ENCODE peak calls at places on chromosomes 2 and 18, in seven cellular contexts. One of them, this sample, is unnamed.

GRCh38 chr2:168091986-168092385 is 155.4 kb downstream of the STK39 start:
- DNase-seq in G401: peak; percentile 57
- DNase-seq in NCI-H1694: no peak
- DNase-seq in Daoy: no peak
- DNase-seq in activated T-cell treated with anti-CD3 and anti-CD28 coated beads for 1 hour: no peak
- DNase-seq in NCI-H510A: no peak
- DNase-seq in activated CD4-positive, alpha-beta T cell treated with anti-CD3 and anti-CD28 coated beads, Interleukin-2, amount 50 U/mL, for 1 hour: no peak
- DNase-seq in this sample: no peak

GRCh38 chr2:201858781-201859180 is 52.4 kb downstream of the CDK15 start:
- DNase-seq in NCI-H1694: no peak
- DNase-seq in Daoy: peak; percentile 84
- DNase-seq in NCI-H510A: peak; percentile 31
- DNase-seq in G401: peak; percentile 25
- DNase-seq in activated CD4-positive, alpha-beta T cell treated with anti-CD3 and anti-CD28 coated beads, Interleukin-2, amount 50 U/mL, for 1 hour: no peak
- DNase-seq in activated T-cell treated with anti-CD3 and anti-CD28 coated beads for 1 hour: no peak
- DNase-seq in this sample: no peak

GRCh38 chr2:197707316-197708213 is 2.4 kb downstream of the MARS2 start:
- DNase-seq in NCI-H510A: no peak
- DNase-seq in Daoy: peak; percentile 31
- DNase-seq in NCI-H1694: peak; percentile 32
- DNase-seq in G401: peak; percentile 73
- DNase-seq in activated T-cell treated with anti-CD3 and anti-CD28 coated beads for 1 hour: no peak
- DNase-seq in activated CD4-positive, alpha-beta T cell treated with anti-CD3 and anti-CD28 coated beads, Interleukin-2, amount 50 U/mL, for 1 hour: no peak
- DNase-seq in this sample: peak; percentile 28

GRCh38 chr2:95049088-95049955 is 23.8 kb downstream of the MAL start:
- DNase-seq in NCI-H510A: no peak
- DNase-seq in activated T-cell treated with anti-CD3 and anti-CD28 coated beads for 1 hour: no peak
- DNase-seq in Daoy: no peak
- DNase-seq in activated CD4-positive, alpha-beta T cell treated with anti-CD3 and anti-CD28 coated beads, Interleukin-2, amount 50 U/mL, for 1 hour: no peak
- DNase-seq in NCI-H1694: no peak
- DNase-seq in G401: no peak
- DNase-seq in this sample: peak; percentile 56

GRCh38 chr2:39657538-39657937 is 8.2 kb upstream of the TMEM178A start:
- DNase-seq in NCI-H510A: no peak
- DNase-seq in activated CD4-positive, alpha-beta T cell treated with anti-CD3 and anti-CD28 coated beads, Interleukin-2, amount 50 U/mL, for 1 hour: no peak
- DNase-seq in activated T-cell treated with anti-CD3 and anti-CD28 coated beads for 1 hour: no peak
- DNase-seq in G401: peak; percentile 90
- DNase-seq in NCI-H1694: no peak
- DNase-seq in Daoy: no peak
- DNase-seq in this sample: no peak

GRCh38 chr18:12255626-12256026 is 1.5 kb downstream of the CIDEA start:
- DNase-seq in G401: no peak
- DNase-seq in activated CD4-positive, alpha-beta T cell treated with anti-CD3 and anti-CD28 coated beads, Interleukin-2, amount 50 U/mL, for 1 hour: no peak
- DNase-seq in activated T-cell treated with anti-CD3 and anti-CD28 coated beads for 1 hour: no peak
- DNase-seq in NCI-H1694: no peak
- DNase-seq in NCI-H510A: no peak
- DNase-seq in Daoy: peak; percentile 39
- DNase-seq in this sample: peak; percentile 9

GRCh38 chr18:41170346-41170745 is 784.7 kb upstream of the PIK3C3 start:
- DNase-seq in NCI-H1694: no peak
- DNase-seq in activated T-cell treated with anti-CD3 and anti-CD28 coated beads for 1 hour: no peak
- DNase-seq in activated CD4-positive, alpha-beta T cell treated with anti-CD3 and anti-CD28 coated beads, Interleukin-2, amount 50 U/mL, for 1 hour: no peak
- DNase-seq in G401: no peak
- DNase-seq in Daoy: no peak
- DNase-seq in NCI-H510A: no peak
- DNase-seq in this sample: no peak

GRCh38 chr2:225040862-225041209 is 1.4 kb downstream of the DOCK10 start:
- DNase-seq in NCI-H510A: no peak
- DNase-seq in NCI-H1694: no peak
- DNase-seq in activated CD4-positive, alpha-beta T cell treated with anti-CD3 and anti-CD28 coated beads, Interleukin-2, amount 50 U/mL, for 1 hour: peak; percentile 22
- DNase-seq in Daoy: peak; percentile 33
- DNase-seq in G401: peak; percentile 13
- DNase-seq in activated T-cell treated with anti-CD3 and anti-CD28 coated beads for 1 hour: no peak
- DNase-seq in this sample: no peak

GRCh38 chr2:164719996-164720941 is 99.0 kb upstream of the GRB14 start:
- DNase-seq in activated T-cell treated with anti-CD3 and anti-CD28 coated beads for 1 hour: no peak
- DNase-seq in NCI-H510A: no peak
- DNase-seq in NCI-H1694: no peak
- DNase-seq in G401: no peak
- DNase-seq in Daoy: no peak
- DNase-seq in activated CD4-positive, alpha-beta T cell treated with anti-CD3 and anti-CD28 coated beads, Interleukin-2, amount 50 U/mL, for 1 hour: no peak
- DNase-seq in this sample: no peak

GRCh38 chr2:183812091-183812490 is 687.8 kb downstream of the NUP35 start:
- DNase-seq in G401: no peak
- DNase-seq in NCI-H510A: no peak
- DNase-seq in activated T-cell treated with anti-CD3 and anti-CD28 coated beads for 1 hour: no peak
- DNase-seq in activated CD4-positive, alpha-beta T cell treated with anti-CD3 and anti-CD28 coated beads, Interleukin-2, amount 50 U/mL, for 1 hour: no peak
- DNase-seq in NCI-H1694: no peak
- DNase-seq in Daoy: no peak
- DNase-seq in this sample: no peak

GRCh38 chr2:189285962-189286648 is 106.5 kb upstream of the COL5A2 start:
- DNase-seq in G401: no peak
- DNase-seq in NCI-H510A: no peak
- DNase-seq in NCI-H1694: no peak
- DNase-seq in Daoy: peak; percentile 66
- DNase-seq in activated T-cell treated with anti-CD3 and anti-CD28 coated beads for 1 hour: no peak
- DNase-seq in activated CD4-positive, alpha-beta T cell treated with anti-CD3 and anti-CD28 coated beads, Interleukin-2, amount 50 U/mL, for 1 hour: no peak
- DNase-seq in this sample: peak; percentile 9

GRCh38 chr2:190069936-190070696 is 7.6 kb upstream of the MSTN start:
- DNase-seq in G401: peak; percentile 54
- DNase-seq in activated T-cell treated with anti-CD3 and anti-CD28 coated beads for 1 hour: no peak
- DNase-seq in activated CD4-positive, alpha-beta T cell treated with anti-CD3 and anti-CD28 coated beads, Interleukin-2, amount 50 U/mL, for 1 hour: peak; percentile 4
- DNase-seq in NCI-H510A: peak; percentile 6
- DNase-seq in NCI-H1694: peak; percentile 81
- DNase-seq in Daoy: peak; percentile 41
- DNase-seq in this sample: peak; percentile 50

GRCh38 chr2:64220906-64221659 is 76.9 kb upstream of the PELI1 start:
- DNase-seq in Daoy: no peak
- DNase-seq in activated T-cell treated with anti-CD3 and anti-CD28 coated beads for 1 hour: no peak
- DNase-seq in G401: peak; percentile 59
- DNase-seq in activated CD4-positive, alpha-beta T cell treated with anti-CD3 and anti-CD28 coated beads, Interleukin-2, amount 50 U/mL, for 1 hour: no peak
- DNase-seq in NCI-H1694: no peak
- DNase-seq in NCI-H510A: no peak
- DNase-seq in this sample: no peak

GRCh38 chr2:42978175-42978886 is 185.9 kb upstream of the HAAO start:
- DNase-seq in activated CD4-positive, alpha-beta T cell treated with anti-CD3 and anti-CD28 coated beads, Interleukin-2, amount 50 U/mL, for 1 hour: no peak
- DNase-seq in NCI-H1694: no peak
- DNase-seq in Daoy: no peak
- DNase-seq in activated T-cell treated with anti-CD3 and anti-CD28 coated beads for 1 hour: no peak
- DNase-seq in G401: no peak
- DNase-seq in NCI-H510A: no peak
- DNase-seq in this sample: no peak

GRCh38 chr2:109112-109809 is 63.0 kb upstream of the FAM110C start:
- DNase-seq in activated T-cell treated with anti-CD3 and anti-CD28 coated beads for 1 hour: no peak
- DNase-seq in NCI-H1694: no peak
- DNase-seq in G401: no peak
- DNase-seq in activated CD4-positive, alpha-beta T cell treated with anti-CD3 and anti-CD28 coated beads, Interleukin-2, amount 50 U/mL, for 1 hour: no peak
- DNase-seq in NCI-H510A: no peak
- DNase-seq in Daoy: no peak
- DNase-seq in this sample: no peak

GRCh38 chr2:159971365-159972122 is 90.9 kb downstream of the PLA2R1 start:
- DNase-seq in G401: peak; percentile 29
- DNase-seq in activated T-cell treated with anti-CD3 and anti-CD28 coated beads for 1 hour: no peak
- DNase-seq in activated CD4-positive, alpha-beta T cell treated with anti-CD3 and anti-CD28 coated beads, Interleukin-2, amount 50 U/mL, for 1 hour: no peak
- DNase-seq in NCI-H1694: no peak
- DNase-seq in NCI-H510A: no peak
- DNase-seq in Daoy: no peak
- DNase-seq in this sample: no peak

GRCh38 chr2:191333911-191334357 is 88.7 kb downstream of the MYO1B start:
- DNase-seq in Daoy: peak; percentile 66
- DNase-seq in NCI-H1694: no peak
- DNase-seq in NCI-H510A: no peak
- DNase-seq in activated T-cell treated with anti-CD3 and anti-CD28 coated beads for 1 hour: no peak
- DNase-seq in activated CD4-positive, alpha-beta T cell treated with anti-CD3 and anti-CD28 coated beads, Interleukin-2, amount 50 U/mL, for 1 hour: no peak
- DNase-seq in G401: no peak
- DNase-seq in this sample: no peak

GRCh38 chr2:166375736-166376487 is at the start of gene SCN9A:
- DNase-seq in NCI-H1694: peak; percentile 85
- DNase-seq in activated CD4-positive, alpha-beta T cell treated with anti-CD3 and anti-CD28 coated beads, Interleukin-2, amount 50 U/mL, for 1 hour: no peak
- DNase-seq in NCI-H510A: peak; percentile 80
- DNase-seq in G401: no peak
- DNase-seq in activated T-cell treated with anti-CD3 and anti-CD28 coated beads for 1 hour: no peak
- DNase-seq in Daoy: peak; percentile 77
- DNase-seq in this sample: peak; percentile 83

GRCh38 chr2:156883828-156884615 is 373.5 kb upstream of the GALNT5 start:
- DNase-seq in activated T-cell treated with anti-CD3 and anti-CD28 coated beads for 1 hour: no peak
- DNase-seq in Daoy: no peak
- DNase-seq in G401: no peak
- DNase-seq in NCI-H1694: no peak
- DNase-seq in activated CD4-positive, alpha-beta T cell treated with anti-CD3 and anti-CD28 coated beads, Interleukin-2, amount 50 U/mL, for 1 hour: no peak
- DNase-seq in NCI-H510A: no peak
- DNase-seq in this sample: peak; percentile 34

GRCh38 chr2:211371465-211371864 is 815.1 kb downstream of the CPS1 start:
- DNase-seq in NCI-H510A: no peak
- DNase-seq in Daoy: no peak
- DNase-seq in activated T-cell treated with anti-CD3 and anti-CD28 coated beads for 1 hour: no peak
- DNase-seq in G401: no peak
- DNase-seq in activated CD4-positive, alpha-beta T cell treated with anti-CD3 and anti-CD28 coated beads, Interleukin-2, amount 50 U/mL, for 1 hour: no peak
- DNase-seq in NCI-H1694: no peak
- DNase-seq in this sample: no peak

GRCh38 chr2:240238786-240239185 is 98.3 kb upstream of the OTOS start:
- DNase-seq in G401: no peak
- DNase-seq in NCI-H510A: no peak
- DNase-seq in activated CD4-positive, alpha-beta T cell treated with anti-CD3 and anti-CD28 coated beads, Interleukin-2, amount 50 U/mL, for 1 hour: no peak
- DNase-seq in Daoy: no peak
- DNase-seq in NCI-H1694: no peak
- DNase-seq in activated T-cell treated with anti-CD3 and anti-CD28 coated beads for 1 hour: no peak
- DNase-seq in this sample: no peak

GRCh38 chr2:119694994-119695521 is 16.1 kb downstream of the TMEM177 start:
- DNase-seq in NCI-H1694: peak; percentile 69
- DNase-seq in activated T-cell treated with anti-CD3 and anti-CD28 coated beads for 1 hour: no peak
- DNase-seq in activated CD4-positive, alpha-beta T cell treated with anti-CD3 and anti-CD28 coated beads, Interleukin-2, amount 50 U/mL, for 1 hour: peak; percentile 17
- DNase-seq in G401: no peak
- DNase-seq in NCI-H510A: peak; percentile 39
- DNase-seq in Daoy: peak; percentile 77
- DNase-seq in this sample: peak; percentile 72

GRCh38 chr2:32697156-32697555 is 69.3 kb downstream of the TTC27 start:
- DNase-seq in NCI-H510A: no peak
- DNase-seq in Daoy: peak; percentile 7
- DNase-seq in activated CD4-positive, alpha-beta T cell treated with anti-CD3 and anti-CD28 coated beads, Interleukin-2, amount 50 U/mL, for 1 hour: no peak
- DNase-seq in activated T-cell treated with anti-CD3 and anti-CD28 coated beads for 1 hour: no peak
- DNase-seq in NCI-H1694: no peak
- DNase-seq in G401: no peak
- DNase-seq in this sample: no peak

GRCh38 chr2:52572469-52572894 is 1195.1 kb upstream of the CHAC2 start:
- DNase-seq in Daoy: no peak
- DNase-seq in activated CD4-positive, alpha-beta T cell treated with anti-CD3 and anti-CD28 coated beads, Interleukin-2, amount 50 U/mL, for 1 hour: no peak
- DNase-seq in activated T-cell treated with anti-CD3 and anti-CD28 coated beads for 1 hour: no peak
- DNase-seq in G401: no peak
- DNase-seq in NCI-H1694: no peak
- DNase-seq in NCI-H510A: no peak
- DNase-seq in this sample: no peak

GRCh38 chr18:8045160-8045885 is 478.2 kb downstream of the PTPRM start:
- DNase-seq in G401: no peak
- DNase-seq in Daoy: peak; percentile 65
- DNase-seq in activated T-cell treated with anti-CD3 and anti-CD28 coated beads for 1 hour: no peak
- DNase-seq in NCI-H510A: no peak
- DNase-seq in NCI-H1694: no peak
- DNase-seq in activated CD4-positive, alpha-beta T cell treated with anti-CD3 and anti-CD28 coated beads, Interleukin-2, amount 50 U/mL, for 1 hour: no peak
- DNase-seq in this sample: no peak

GRCh38 chr2:127650041-127650784 is 4.3 kb downstream of the GPR17 start:
- DNase-seq in G401: no peak
- DNase-seq in NCI-H510A: no peak
- DNase-seq in Daoy: no peak
- DNase-seq in NCI-H1694: no peak
- DNase-seq in activated T-cell treated with anti-CD3 and anti-CD28 coated beads for 1 hour: no peak
- DNase-seq in activated CD4-positive, alpha-beta T cell treated with anti-CD3 and anti-CD28 coated beads, Interleukin-2, amount 50 U/mL, for 1 hour: no peak
- DNase-seq in this sample: no peak

GRCh38 chr18:57542126-57542525 is 44.4 kb downstream of the FECH start:
- DNase-seq in Daoy: peak; percentile 17
- DNase-seq in NCI-H1694: no peak
- DNase-seq in NCI-H510A: no peak
- DNase-seq in activated CD4-positive, alpha-beta T cell treated with anti-CD3 and anti-CD28 coated beads, Interleukin-2, amount 50 U/mL, for 1 hour: no peak
- DNase-seq in activated T-cell treated with anti-CD3 and anti-CD28 coated beads for 1 hour: no peak
- DNase-seq in G401: no peak
- DNase-seq in this sample: no peak

GRCh38 chr2:46814160-46814559 is 101.4 kb downstream of the MCFD2 start:
- DNase-seq in activated CD4-positive, alpha-beta T cell treated with anti-CD3 and anti-CD28 coated beads, Interleukin-2, amount 50 U/mL, for 1 hour: no peak
- DNase-seq in G401: no peak
- DNase-seq in NCI-H510A: no peak
- DNase-seq in activated T-cell treated with anti-CD3 and anti-CD28 coated beads for 1 hour: no peak
- DNase-seq in NCI-H1694: no peak
- DNase-seq in Daoy: no peak
- DNase-seq in this sample: no peak